ENCODE peak calls at places on chromosome 5, in nine cellular contexts. Y is uterus, W is A549, X is Peyer's patch, S is stomach, M is IMR-90, Z is tibial nerve, L is upper lobe of left lung, Q is suprapubic skin. O is an unnamed sample.

GRCh38 chr5:43017438-43017820 is 22.7 kb downstream of the ANXA2R start:
- DNase-seq in Y (no peak), W (no peak), X (peak), S (no peak), M (peak), Z (no peak), L (no peak), Q (no peak), O (peak)

GRCh38 chr5:95995947-95996489 is 34.4 kb upstream of the ELL2 start:
- DNase-seq in Y (no peak), W (no peak), X (no peak), S (no peak), M (no peak), Z (no peak), L (no peak), Q (no peak), O (no peak)

GRCh38 chr5:127324756-127325155 is 34.2 kb downstream of the MEGF10 start:
- DNase-seq in Y (no peak), W (no peak), X (no peak), S (no peak), M (no peak), Z (no peak), L (no peak), Q (no peak), O (peak)

GRCh38 chr5:154788212-154788611 is 33.0 kb downstream of the LARP1 start:
- DNase-seq in Y (no peak), W (no peak), X (no peak), S (no peak), M (no peak), Z (no peak), L (no peak), Q (no peak), O (no peak)

GRCh38 chr5:57298985-57299491 is 125.2 kb downstream of the GPBP1 start:
- DNase-seq in Y (peak), W (peak), X (peak), S (no peak), M (peak), Z (peak), L (no peak), Q (no peak), O (peak)

GRCh38 chr5:69510694-69511093 is 18.1 kb downstream of the OCLN start:
- DNase-seq in Y (no peak), W (no peak), X (no peak), S (no peak), M (no peak), Z (no peak), L (no peak), Q (no peak), O (no peak)

GRCh38 chr5:155193018-155193417 is 179.5 kb downstream of the KIF4B start:
- DNase-seq in Y (no peak), W (peak), X (no peak), S (no peak), M (no peak), Z (no peak), L (no peak), Q (no peak), O (no peak)

GRCh38 chr5:87137280-87137679 is 130.4 kb upstream of the RASA1 start:
- DNase-seq in Y (peak), W (no peak), X (no peak), S (no peak), M (no peak), Z (peak), L (no peak), Q (no peak), O (no peak)

GRCh38 chr5:158163836-158164572 is 305.1 kb upstream of the CLINT1 start:
- DNase-seq in Y (no peak), W (no peak), X (no peak), S (no peak), M (no peak), Z (no peak), L (no peak), Q (no peak), O (no peak)

GRCh38 chr5:64526709-64527439 is 21.1 kb downstream of the RGS7BP start:
- DNase-seq in Y (no peak), W (no peak), X (no peak), S (no peak), M (no peak), Z (no peak), L (no peak), Q (no peak), O (no peak)

GRCh38 chr5:139014726-139015125 is 139.6 kb upstream of the LRRTM2 start:
- DNase-seq in Y (no peak), W (peak), X (no peak), S (no peak), M (peak), Z (no peak), L (peak), Q (no peak), O (no peak)

GRCh38 chr5:79727722-79728355 is 38.2 kb downstream of the CMYA5 start:
- DNase-seq in Y (peak), W (no peak), X (no peak), S (no peak), M (no peak), Z (no peak), L (no peak), Q (no peak), O (no peak)

GRCh38 chr5:100595152-100595811 is 60.1 kb downstream of the FAM174A start:
- DNase-seq in Y (peak), W (peak), X (peak), S (peak), M (peak), Z (no peak), L (no peak), Q (no peak), O (no peak)

GRCh38 chr5:72472666-72473422 is 34.4 kb downstream of the ZNF366 start:
- DNase-seq in Y (no peak), W (no peak), X (no peak), S (no peak), M (no peak), Z (no peak), L (no peak), Q (no peak), O (no peak)

GRCh38 chr5:16550316-16550952 is 66.4 kb downstream of the RETREG1 start:
- DNase-seq in Y (no peak), W (peak), X (peak), S (no peak), M (peak), Z (no peak), L (peak), Q (no peak), O (peak)

GRCh38 chr5:45383985-45384384 is 312.2 kb downstream of the HCN1 start:
- DNase-seq in Y (no peak), W (no peak), X (no peak), S (no peak), M (no peak), Z (no peak), L (no peak), Q (no peak), O (no peak)

GRCh38 chr5:31347558-31347905 is 154.0 kb downstream of the CDH6 start:
- DNase-seq in Y (no peak), W (no peak), X (no peak), S (no peak), M (no peak), Z (no peak), L (no peak), Q (no peak), O (no peak)

GRCh38 chr5:159916841-159917761 is 819 bp downstream of the ADRA1B start:
- DNase-seq in Y (no peak), W (peak), X (no peak), S (no peak), M (no peak), Z (no peak), L (no peak), Q (no peak), O (no peak)

GRCh38 chr5:80399553-80400239 is 8.2 kb upstream of the ZFYVE16 start:
- DNase-seq in Y (no peak), W (peak), X (peak), S (no peak), M (peak), Z (peak), L (peak), Q (no peak), O (peak)

GRCh38 chr5:137496919-137497318 is 2.2 kb downstream of the SPOCK1 start:
- DNase-seq in Y (no peak), W (no peak), X (no peak), S (no peak), M (no peak), Z (no peak), L (no peak), Q (no peak), O (no peak)

GRCh38 chr5:40490464-40491083 is 189.1 kb upstream of the PTGER4 start:
- DNase-seq in Y (no peak), W (no peak), X (no peak), S (no peak), M (no peak), Z (no peak), L (no peak), Q (no peak), O (no peak)

GRCh38 chr5:128271859-128272446 is 188.4 kb downstream of the SLC12A2 start:
- DNase-seq in Y (no peak), W (peak), X (no peak), S (no peak), M (peak), Z (no peak), L (no peak), Q (no peak), O (peak)

GRCh38 chr5:106415541-106415940 is 1255.2 kb downstream of the EFNA5 start:
- DNase-seq in Y (no peak), W (no peak), X (no peak), S (no peak), M (peak), Z (no peak), L (no peak), Q (no peak), O (no peak)

GRCh38 chr5:180830253-180831138 is 27.9 kb upstream of the MGAT1 start:
- DNase-seq in Y (peak), W (peak), X (peak), S (peak), M (peak), Z (no peak), L (peak), Q (peak), O (peak)

GRCh38 chr5:117077142-117077541 is 502.5 kb upstream of the SEMA6A start:
- DNase-seq in Y (no peak), W (no peak), X (no peak), S (no peak), M (no peak), Z (no peak), L (no peak), Q (no peak), O (peak)

GRCh38 chr5:179793470-179794139 is at the start of gene LTC4S:
- DNase-seq in Y (peak), W (no peak), X (peak), S (peak), M (peak), Z (peak), L (peak), Q (peak), O (peak)

GRCh38 chr5:36395260-36395659 is 93.6 kb upstream of the RANBP3L start:
- DNase-seq in Y (no peak), W (no peak), X (no peak), S (no peak), M (no peak), Z (no peak), L (no peak), Q (no peak), O (no peak)

GRCh38 chr5:177425801-177426565 is 493 bp upstream of the GRK6 start:
- DNase-seq in Y (peak), W (peak), X (peak), S (peak), M (peak), Z (peak), L (peak), Q (peak), O (peak)
- TF ChIP-seq POLR2A in Y (peak), W (no peak), X (peak), S (no peak), M (peak), Z (no peak), L (peak), Q (peak), O (peak)

DNA sequence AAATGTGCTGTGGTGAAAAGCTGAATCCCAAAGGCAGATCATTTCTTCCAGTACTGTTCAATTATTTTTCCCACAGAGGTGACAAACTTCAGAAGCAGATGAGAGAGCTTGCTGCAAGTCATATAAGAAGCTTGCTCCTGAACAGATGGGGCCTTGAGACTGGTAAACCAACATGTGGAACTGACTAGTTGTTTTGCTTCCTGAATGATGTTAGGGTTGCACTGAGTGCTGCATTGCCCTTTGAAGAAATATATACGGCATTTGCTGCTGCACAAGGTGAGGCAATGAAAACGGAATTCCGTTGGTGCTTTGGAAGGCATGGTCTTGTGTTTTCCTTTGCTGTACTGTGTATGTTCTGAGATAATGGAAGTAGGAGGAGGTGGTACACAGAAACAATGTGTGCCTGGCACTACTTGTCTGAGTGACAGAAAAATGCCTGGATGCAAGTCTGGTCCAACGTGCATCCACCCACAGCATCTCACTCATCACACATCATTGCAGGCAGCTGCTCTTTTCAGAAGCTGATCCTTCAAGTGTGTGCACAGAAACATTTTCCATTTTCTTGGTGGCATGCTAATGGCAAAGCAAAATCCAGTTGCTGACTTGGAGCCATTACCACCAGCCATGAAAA is 76.9 kb downstream of the ANKH start:
- DNase-seq in Y (no peak), W (no peak), X (no peak), S (no peak), M (no peak), Z (no peak), L (no peak), Q (no peak), O (peak)
- TF ChIP-seq POLR2A in Y (no peak), W (no peak), X (no peak), S (no peak), M (no peak), Z (no peak), L (no peak), Q (no peak), O (no peak)

GRCh38 chr5:97133106-97133505 is 9.3 kb downstream of the LIX1 start:
- DNase-seq in Y (no peak), W (no peak), X (no peak), S (no peak), M (no peak), Z (no peak), L (no peak), Q (no peak), O (no peak)
- TF ChIP-seq POLR2A in Y (no peak), W (no peak), X (no peak), S (no peak), M (no peak), Z (no peak), L (no peak), Q (no peak), O (no peak)

DNA sequence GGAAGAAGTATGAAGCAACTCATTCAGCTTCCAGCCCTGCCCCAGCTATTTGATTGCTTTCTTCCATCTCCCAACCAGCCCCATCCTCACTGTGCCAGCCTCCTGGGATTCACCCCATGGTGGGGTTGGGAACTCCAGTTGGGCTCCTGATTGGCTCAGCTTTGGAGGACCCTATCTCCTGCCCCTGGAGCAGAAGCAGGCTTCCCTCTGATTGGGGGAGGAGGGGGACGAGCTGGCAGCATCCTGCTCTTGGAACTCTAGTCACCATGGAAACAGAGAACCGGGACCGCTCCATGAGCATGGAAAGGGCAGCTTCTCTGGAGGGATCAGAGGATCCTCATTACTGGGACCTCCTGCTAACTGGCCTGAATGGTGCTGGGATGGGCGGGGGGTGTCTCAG is 2.6 kb downstream of the SLC6A7 start:
- DNase-seq in Y (no peak), W (no peak), X (no peak), S (no peak), M (no peak), Z (no peak), L (no peak), Q (no peak), O (no peak)
- TF ChIP-seq POLR2A in Y (no peak), W (no peak), X (no peak), S (no peak), M (no peak), Z (no peak), L (no peak), Q (no peak), O (no peak)

GRCh38 chr5:73625905-73626811 is at the start of gene ARHGEF28:
- DNase-seq in Y (peak), W (peak), X (peak), S (peak), M (peak), Z (no peak), L (peak), Q (no peak), O (peak)
- TF ChIP-seq POLR2A in Y (no peak), W (peak), X (no peak), S (no peak), M (no peak), Z (peak), L (no peak), Q (peak), O (no peak)

GRCh38 chr5:149936044-149936699 is 8.4 kb downstream of the PDE6A start:
- DNase-seq in Y (no peak), W (no peak), X (no peak), S (no peak), M (no peak), Z (no peak), L (no peak), Q (no peak), O (no peak)

GRCh38 chr5:149936700-149937091 is 7.9 kb downstream of the PDE6A start:
- DNase-seq in Y (no peak), W (no peak), X (no peak), S (no peak), M (peak), Z (no peak), L (no peak), Q (no peak), O (no peak)

GRCh38 chr5:149932445-149933350 is 11.9 kb downstream of the PDE6A start:
- DNase-seq in Y (peak), W (peak), X (no peak), S (peak), M (no peak), Z (no peak), L (no peak), Q (no peak), O (peak)

GRCh38 chr5:149937610-149938009 is 7.0 kb downstream of the PDE6A start:
- DNase-seq in Y (no peak), W (peak), X (no peak), S (no peak), M (no peak), Z (no peak), L (no peak), Q (no peak), O (peak)

GRCh38 chr5:149935431-149935901 is 9.1 kb downstream of the PDE6A start:
- DNase-seq in Y (no peak), W (no peak), X (no peak), S (no peak), M (no peak), Z (peak), L (no peak), Q (no peak), O (no peak)
- TF ChIP-seq POLR2A in Y (no peak), W (no peak), X (no peak), S (no peak), M (no peak), Z (no peak), L (no peak), Q (no peak), O (no peak)

DNA sequence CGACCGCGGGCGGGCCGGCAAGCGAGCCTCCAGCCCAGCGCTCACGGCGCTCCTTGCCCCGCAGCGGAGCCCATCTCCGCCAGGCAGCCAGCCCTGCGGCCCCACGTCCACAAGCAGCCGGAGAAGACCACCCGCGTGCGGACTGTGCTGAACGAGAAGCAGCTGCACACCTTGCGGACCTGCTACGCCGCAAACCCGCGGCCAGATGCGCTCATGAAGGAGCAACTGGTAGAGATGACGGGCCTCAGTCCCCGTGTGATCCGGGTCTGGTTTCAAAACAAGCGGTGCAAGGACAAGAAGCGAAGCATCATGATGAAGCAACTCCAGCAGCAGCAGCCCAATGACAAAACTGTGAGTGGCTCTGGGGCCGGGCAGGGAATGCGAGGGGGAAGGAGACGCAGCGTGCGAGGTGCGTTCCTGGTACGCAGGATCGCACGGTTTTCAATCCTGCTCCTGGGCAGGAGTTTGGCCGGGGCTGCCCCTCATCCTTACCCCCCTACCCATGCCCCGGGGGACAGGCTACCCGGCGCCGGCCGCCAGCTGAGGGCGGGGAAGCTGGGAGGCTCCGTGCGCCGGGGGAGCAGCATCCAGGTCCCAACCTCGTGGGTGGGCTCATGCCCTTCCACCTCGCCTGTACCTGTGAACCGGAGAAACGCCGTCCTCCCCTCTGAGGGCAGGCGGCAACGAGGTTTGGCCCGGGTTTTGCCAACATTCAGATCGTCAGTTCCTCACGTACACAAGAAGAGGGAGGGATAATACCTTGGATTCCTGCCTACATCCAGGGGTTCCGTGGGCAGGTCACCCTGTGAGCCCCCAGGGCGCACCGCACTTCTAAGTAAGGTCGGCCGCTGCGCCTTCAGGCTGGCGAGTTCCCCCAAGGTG is 6.6 kb downstream of the ISL1 start:
- DNase-seq in Y (no peak), W (no peak), X (no peak), S (no peak), M (no peak), Z (no peak), L (no peak), Q (no peak), O (no peak)
- TF ChIP-seq POLR2A in Y (no peak), W (no peak), X (no peak), S (no peak), M (no peak), Z (no peak), L (no peak), Q (no peak), O (no peak)

GRCh38 chr5:1881731-1882336 is 891 bp downstream of the IRX4 start:
- DNase-seq in Y (no peak), W (no peak), X (no peak), S (no peak), M (no peak), Z (no peak), L (no peak), Q (no peak), O (no peak)
- TF ChIP-seq POLR2A in Y (no peak), W (no peak), X (no peak), S (no peak), M (no peak), Z (no peak), L (no peak), Q (no peak), O (no peak)

O was measured in erythroblast.